ENCODE peak calls at places on chromosomes 3 and 15, in ten cellular contexts. One of them, this sample, is unnamed. For H3K36me3, the result is how much of the 10 kb centered on the place peaks cover.

GRCh38 chr3:17302774-17303173 is 418.0 kb downstream of the PLCL2 start:
- DNase-seq in IMR-90: peak
- DNase-seq in esophagus squamous epithelium: no peak
- DNase-seq in HAP-1: no peak
- DNase-seq in thyroid gland: peak
- DNase-seq in hepatocyte: no peak
- DNase-seq in pancreas: no peak
- DNase-seq in MM.1S: no peak
- DNase-seq in CD8-positive, alpha-beta memory T cell: no peak
- DNase-seq in GM23248: peak
- DNase-seq in this sample: no peak

GRCh38 chr15:63801910-63802309 is 31.8 kb downstream of the HERC1 start:
- DNase-seq in CD8-positive, alpha-beta memory T cell: no peak
- DNase-seq in MM.1S: no peak
- DNase-seq in IMR-90: no peak
- DNase-seq in GM23248: no peak
- DNase-seq in thyroid gland: no peak
- DNase-seq in pancreas: no peak
- DNase-seq in HAP-1: no peak
- DNase-seq in hepatocyte: no peak
- DNase-seq in esophagus squamous epithelium: no peak
- DNase-seq in this sample: no peak

GRCh38 chr15:71588746-71589145 is 221.6 kb upstream of the NR2E3 start:
- DNase-seq in esophagus squamous epithelium: no peak
- DNase-seq in CD8-positive, alpha-beta memory T cell: no peak
- DNase-seq in hepatocyte: no peak
- DNase-seq in pancreas: no peak
- DNase-seq in thyroid gland: no peak
- DNase-seq in IMR-90: peak
- DNase-seq in HAP-1: no peak
- DNase-seq in GM23248: peak
- DNase-seq in MM.1S: no peak
- DNase-seq in this sample: no peak

GRCh38 chr15:92586930-92587329 is 68.6 kb downstream of the FAM174B start:
- DNase-seq in hepatocyte: no peak
- DNase-seq in esophagus squamous epithelium: no peak
- DNase-seq in GM23248: no peak
- DNase-seq in MM.1S: no peak
- DNase-seq in CD8-positive, alpha-beta memory T cell: no peak
- DNase-seq in HAP-1: no peak
- DNase-seq in thyroid gland: no peak
- DNase-seq in IMR-90: no peak
- DNase-seq in pancreas: no peak
- DNase-seq in this sample: no peak

GRCh38 chr3:131167867-131168266 is 141.2 kb downstream of the NEK11 start:
- DNase-seq in GM23248: no peak
- DNase-seq in esophagus squamous epithelium: no peak
- DNase-seq in HAP-1: no peak
- DNase-seq in hepatocyte: no peak
- DNase-seq in CD8-positive, alpha-beta memory T cell: no peak
- DNase-seq in thyroid gland: no peak
- DNase-seq in pancreas: no peak
- DNase-seq in MM.1S: no peak
- DNase-seq in IMR-90: no peak
- DNase-seq in this sample: no peak

GRCh38 chr15:69914960-69915359 is 182.8 kb downstream of the TLE3 start:
- DNase-seq in HAP-1: no peak
- DNase-seq in esophagus squamous epithelium: no peak
- DNase-seq in hepatocyte: no peak
- DNase-seq in GM23248: no peak
- DNase-seq in MM.1S: no peak
- DNase-seq in thyroid gland: no peak
- DNase-seq in IMR-90: no peak
- DNase-seq in CD8-positive, alpha-beta memory T cell: no peak
- DNase-seq in pancreas: no peak
- DNase-seq in this sample: no peak

GRCh38 chr3:31670136-31670535 is 137.4 kb downstream of the STT3B start:
- DNase-seq in esophagus squamous epithelium: no peak
- DNase-seq in hepatocyte: no peak
- DNase-seq in CD8-positive, alpha-beta memory T cell: no peak
- DNase-seq in pancreas: no peak
- DNase-seq in IMR-90: no peak
- DNase-seq in MM.1S: no peak
- DNase-seq in HAP-1: no peak
- DNase-seq in GM23248: no peak
- DNase-seq in thyroid gland: no peak
- DNase-seq in this sample: no peak

GRCh38 chr15:68211656-68212320 is 6.7 kb upstream of the CALML4 start:
- DNase-seq in esophagus squamous epithelium: no peak
- DNase-seq in hepatocyte: no peak
- DNase-seq in CD8-positive, alpha-beta memory T cell: no peak
- DNase-seq in HAP-1: peak
- DNase-seq in thyroid gland: no peak
- DNase-seq in GM23248: no peak
- DNase-seq in IMR-90: no peak
- DNase-seq in pancreas: no peak
- DNase-seq in MM.1S: no peak
- DNase-seq in this sample: no peak

GRCh38 chr3:36663666-36664291 is 100.6 kb downstream of the DCLK3 start:
- DNase-seq in MM.1S: no peak
- DNase-seq in GM23248: peak
- DNase-seq in hepatocyte: no peak
- DNase-seq in HAP-1: no peak
- DNase-seq in IMR-90: peak
- DNase-seq in thyroid gland: no peak
- DNase-seq in CD8-positive, alpha-beta memory T cell: no peak
- DNase-seq in pancreas: no peak
- DNase-seq in esophagus squamous epithelium: no peak
- DNase-seq in this sample: no peak

GRCh38 chr15:38863381-38863780 is 298.8 kb upstream of the RASGRP1 start:
- DNase-seq in HAP-1: no peak
- DNase-seq in thyroid gland: no peak
- DNase-seq in pancreas: no peak
- DNase-seq in CD8-positive, alpha-beta memory T cell: no peak
- DNase-seq in IMR-90: no peak
- DNase-seq in GM23248: no peak
- DNase-seq in hepatocyte: no peak
- DNase-seq in esophagus squamous epithelium: no peak
- DNase-seq in MM.1S: no peak
- DNase-seq in this sample: no peak

GRCh38 chr3:163482695-163483094 is 1595.6 kb downstream of the SI start:
- DNase-seq in IMR-90: no peak
- DNase-seq in GM23248: no peak
- DNase-seq in HAP-1: no peak
- DNase-seq in pancreas: no peak
- DNase-seq in CD8-positive, alpha-beta memory T cell: no peak
- DNase-seq in hepatocyte: no peak
- DNase-seq in esophagus squamous epithelium: no peak
- DNase-seq in thyroid gland: no peak
- DNase-seq in MM.1S: no peak
- DNase-seq in this sample: no peak

GRCh38 chr3:61861410-61861809 is 300.0 kb downstream of the PTPRG start:
- DNase-seq in esophagus squamous epithelium: no peak
- DNase-seq in MM.1S: no peak
- DNase-seq in IMR-90: no peak
- DNase-seq in pancreas: no peak
- DNase-seq in HAP-1: no peak
- DNase-seq in hepatocyte: no peak
- DNase-seq in CD8-positive, alpha-beta memory T cell: no peak
- DNase-seq in thyroid gland: no peak
- DNase-seq in GM23248: no peak
- DNase-seq in this sample: no peak

GRCh38 chr3:129507181-129507831 is 21.1 kb upstream of the RHO start:
- DNase-seq in GM23248: no peak
- DNase-seq in pancreas: no peak
- DNase-seq in IMR-90: no peak
- DNase-seq in esophagus squamous epithelium: no peak
- DNase-seq in HAP-1: no peak
- DNase-seq in MM.1S: no peak
- DNase-seq in thyroid gland: peak
- DNase-seq in hepatocyte: no peak
- DNase-seq in CD8-positive, alpha-beta memory T cell: no peak
- DNase-seq in this sample: no peak

GRCh38 chr15:51368307-51368706 is 26.9 kb downstream of the GLDN start:
- DNase-seq in hepatocyte: no peak
- DNase-seq in esophagus squamous epithelium: no peak
- DNase-seq in MM.1S: no peak
- DNase-seq in thyroid gland: no peak
- DNase-seq in pancreas: no peak
- DNase-seq in GM23248: peak
- DNase-seq in HAP-1: no peak
- DNase-seq in CD8-positive, alpha-beta memory T cell: no peak
- DNase-seq in IMR-90: no peak
- DNase-seq in this sample: no peak

GRCh38 chr3:51379301-51379700 is 5.8 kb upstream of the MANF start:
- DNase-seq in esophagus squamous epithelium: no peak
- DNase-seq in thyroid gland: no peak
- DNase-seq in HAP-1: no peak
- DNase-seq in CD8-positive, alpha-beta memory T cell: no peak
- DNase-seq in GM23248: no peak
- DNase-seq in IMR-90: no peak
- DNase-seq in hepatocyte: no peak
- DNase-seq in MM.1S: no peak
- DNase-seq in pancreas: no peak
- DNase-seq in this sample: no peak

GRCh38 chr3:183438749-183439148 is 10.3 kb upstream of the MCF2L2 start:
- DNase-seq in thyroid gland: no peak
- DNase-seq in hepatocyte: no peak
- DNase-seq in pancreas: peak
- DNase-seq in GM23248: no peak
- DNase-seq in MM.1S: no peak
- DNase-seq in IMR-90: no peak
- DNase-seq in HAP-1: no peak
- DNase-seq in CD8-positive, alpha-beta memory T cell: no peak
- DNase-seq in esophagus squamous epithelium: no peak
- DNase-seq in this sample: no peak

GRCh38 chr15:75920079-75920478 is 16.4 kb downstream of the FBXO22 start:
- DNase-seq in IMR-90: peak
- DNase-seq in esophagus squamous epithelium: no peak
- DNase-seq in thyroid gland: no peak
- DNase-seq in MM.1S: no peak
- DNase-seq in pancreas: no peak
- DNase-seq in CD8-positive, alpha-beta memory T cell: no peak
- DNase-seq in HAP-1: no peak
- DNase-seq in hepatocyte: no peak
- DNase-seq in GM23248: no peak
- DNase-seq in this sample: no peak

GRCh38 chr15:75918135-75918534 is 14.5 kb downstream of the FBXO22 start:
- DNase-seq in IMR-90: no peak
- DNase-seq in hepatocyte: no peak
- DNase-seq in CD8-positive, alpha-beta memory T cell: no peak
- DNase-seq in MM.1S: no peak
- DNase-seq in pancreas: no peak
- DNase-seq in GM23248: no peak
- DNase-seq in thyroid gland: no peak
- DNase-seq in esophagus squamous epithelium: no peak
- DNase-seq in HAP-1: no peak
- DNase-seq in this sample: no peak

GRCh38 chr15:75921732-75922703 is 18.3 kb downstream of the FBXO22 start:
- DNase-seq in HAP-1: peak
- DNase-seq in MM.1S: no peak
- DNase-seq in esophagus squamous epithelium: no peak
- DNase-seq in thyroid gland: no peak
- DNase-seq in CD8-positive, alpha-beta memory T cell: no peak
- DNase-seq in IMR-90: peak
- DNase-seq in hepatocyte: peak
- DNase-seq in pancreas: no peak
- DNase-seq in GM23248: peak
- DNase-seq in this sample: peak

GRCh38 chr15:75916978-75917377 is 13.3 kb downstream of the FBXO22 start:
- DNase-seq in HAP-1: no peak
- DNase-seq in hepatocyte: no peak
- DNase-seq in MM.1S: no peak
- DNase-seq in GM23248: no peak
- DNase-seq in IMR-90: no peak
- DNase-seq in pancreas: no peak
- DNase-seq in CD8-positive, alpha-beta memory T cell: no peak
- DNase-seq in esophagus squamous epithelium: no peak
- DNase-seq in thyroid gland: no peak
- DNase-seq in this sample: no peak
- H3K36me3 ChIP-seq in HAP-1: half or more
- H3K36me3 ChIP-seq in hepatocyte: under half
- H3K36me3 ChIP-seq in MM.1S: under half
- H3K36me3 ChIP-seq in GM23248: under half
- H3K36me3 ChIP-seq in IMR-90: under half
- H3K36me3 ChIP-seq in pancreas: under half
- H3K36me3 ChIP-seq in CD8-positive, alpha-beta memory T cell: under half
- H3K36me3 ChIP-seq in esophagus squamous epithelium: half or more
- H3K36me3 ChIP-seq in thyroid gland: under half
- H3K36me3 ChIP-seq in this sample: under half

GRCh38 chr15:74847462-74847861 is 4.5 kb upstream of the ULK3 start:
- DNase-seq in MM.1S: no peak
- DNase-seq in hepatocyte: no peak
- DNase-seq in pancreas: no peak
- DNase-seq in CD8-positive, alpha-beta memory T cell: no peak
- DNase-seq in esophagus squamous epithelium: no peak
- DNase-seq in thyroid gland: peak
- DNase-seq in GM23248: no peak
- DNase-seq in HAP-1: no peak
- DNase-seq in IMR-90: no peak
- DNase-seq in this sample: no peak
- H3K36me3 ChIP-seq in MM.1S: under half
- H3K36me3 ChIP-seq in hepatocyte: under half
- H3K36me3 ChIP-seq in pancreas: under half
- H3K36me3 ChIP-seq in CD8-positive, alpha-beta memory T cell: under half
- H3K36me3 ChIP-seq in esophagus squamous epithelium: half or more
- H3K36me3 ChIP-seq in thyroid gland: under half
- H3K36me3 ChIP-seq in GM23248: under half
- H3K36me3 ChIP-seq in HAP-1: half or more
- H3K36me3 ChIP-seq in IMR-90: under half
- H3K36me3 ChIP-seq in this sample: half or more

GRCh38 chr3:13377021-13377420 is 43.1 kb downstream of the NUP210 start:
- DNase-seq in pancreas: no peak
- DNase-seq in IMR-90: no peak
- DNase-seq in MM.1S: no peak
- DNase-seq in HAP-1: no peak
- DNase-seq in thyroid gland: no peak
- DNase-seq in esophagus squamous epithelium: no peak
- DNase-seq in CD8-positive, alpha-beta memory T cell: no peak
- DNase-seq in hepatocyte: no peak
- DNase-seq in GM23248: no peak
- DNase-seq in this sample: no peak
- H3K36me3 ChIP-seq in pancreas: under half
- H3K36me3 ChIP-seq in IMR-90: under half
- H3K36me3 ChIP-seq in MM.1S: under half
- H3K36me3 ChIP-seq in HAP-1: half or more
- H3K36me3 ChIP-seq in thyroid gland: under half
- H3K36me3 ChIP-seq in esophagus squamous epithelium: half or more
- H3K36me3 ChIP-seq in CD8-positive, alpha-beta memory T cell: half or more
- H3K36me3 ChIP-seq in hepatocyte: under half
- H3K36me3 ChIP-seq in GM23248: under half
- H3K36me3 ChIP-seq in this sample: under half

DNA sequence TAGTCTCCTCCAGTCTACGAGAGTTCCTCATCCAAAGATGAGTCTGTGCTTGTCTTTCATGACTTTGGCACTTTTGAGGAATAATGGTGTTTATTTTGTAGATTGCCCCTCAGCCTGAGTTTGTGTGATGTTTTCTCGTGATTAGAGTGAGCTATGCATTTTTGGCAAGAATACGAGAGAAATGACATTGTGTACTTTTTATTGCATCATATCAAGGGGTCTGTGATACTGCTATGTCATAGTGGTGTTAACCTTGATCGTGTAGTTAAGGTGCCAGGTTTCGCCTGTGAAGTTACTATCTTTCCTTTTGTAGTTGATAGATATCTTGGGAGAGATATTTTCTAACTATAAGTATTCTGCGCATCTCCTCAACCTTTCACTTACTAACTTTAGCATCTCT is 18.9 kb downstream of the RSRC1 start:
- DNase-seq in thyroid gland: no peak
- DNase-seq in CD8-positive, alpha-beta memory T cell: no peak
- DNase-seq in pancreas: no peak
- DNase-seq in MM.1S: no peak
- DNase-seq in HAP-1: no peak
- DNase-seq in GM23248: no peak
- DNase-seq in hepatocyte: no peak
- DNase-seq in IMR-90: no peak
- DNase-seq in esophagus squamous epithelium: no peak
- DNase-seq in this sample: no peak
- H3K36me3 ChIP-seq in thyroid gland: under half
- H3K36me3 ChIP-seq in CD8-positive, alpha-beta memory T cell: under half
- H3K36me3 ChIP-seq in pancreas: under half
- H3K36me3 ChIP-seq in MM.1S: under half
- H3K36me3 ChIP-seq in HAP-1: under half
- H3K36me3 ChIP-seq in GM23248: under half
- H3K36me3 ChIP-seq in hepatocyte: under half
- H3K36me3 ChIP-seq in IMR-90: under half
- H3K36me3 ChIP-seq in esophagus squamous epithelium: half or more
- H3K36me3 ChIP-seq in this sample: under half

This sample was measured in naive thymus-derived CD4-positive, alpha-beta T cell.